ENCODE peak calls at places on chromosomes 11 and 22, in five cellular contexts. H is stimulated activated naive CD8-positive, alpha-beta T cell treated with anti-CD3 and anti-CD28 coated beads, Interleukin-15, amount 100 ng/mL, for 72 hours; V is stimulated activated CD4-positive, alpha-beta T cell treated with anti-CD3 and anti-CD28 coated beads, Interleukin-1b, Interleukin-23, amount 100 ng/mL, for 24 hours; O is CD8-positive, alpha-beta memory T cell; U is choroid plexus epithelial cell. Q is an unnamed sample.

GRCh38 chr11:68259122-68259959 is 12.4 kb downstream of the C11orf24 start:
- DNase-seq in H (no peak), V (no peak), U (no peak), O (no peak), Q (no peak)

GRCh38 chr22:30325065-30325720 is 1.5 kb downstream of the TBC1D10A start:
- DNase-seq in V (no peak), U (peak), O (no peak), H (no peak), Q (no peak)

GRCh38 chr11:95883381-95883780 is 40.5 kb downstream of the MTMR2 start:
- DNase-seq in O (no peak), V (no peak), U (no peak), H (no peak), Q (no peak)

GRCh38 chr11:69172674-69173073 is 16.9 kb downstream of the SMIM38 start:
- DNase-seq in U (peak), O (no peak), H (no peak), V (no peak), Q (no peak)

GRCh38 chr22:20793386-20794131 is 19.6 kb downstream of the SERPIND1 start:
- DNase-seq in U (no peak), V (no peak), O (no peak), H (no peak), Q (no peak)

GRCh38 chr11:121368504-121368903 is 75.9 kb downstream of the SC5D start:
- DNase-seq in V (no peak), O (no peak), U (no peak), H (no peak), Q (no peak)

GRCh38 chr11:29435421-29435820 is 581.4 kb downstream of the KCNA4 start:
- DNase-seq in V (no peak), O (no peak), H (no peak), U (peak), Q (no peak)

GRCh38 chr22:38401336-38402084 is 53.5 kb downstream of the KCNJ4 start:
- DNase-seq in H (no peak), O (no peak), V (no peak), U (no peak), Q (no peak)

GRCh38 chr11:129090056-129090455 is 102.1 kb downstream of the ARHGAP32 start:
- DNase-seq in O (no peak), H (no peak), U (peak), V (no peak), Q (no peak)

GRCh38 chr11:13073119-13073981 is 64.2 kb downstream of the RASSF10 start:
- DNase-seq in U (peak), H (no peak), V (no peak), O (no peak), Q (no peak)

GRCh38 chr11:125182522-125182921 is 18.0 kb downstream of the PKNOX2 start:
- DNase-seq in U (no peak), V (no peak), O (no peak), H (no peak), Q (no peak)

GRCh38 chr22:50523806-50524663 is 1.4 kb downstream of the SCO2 start:
- DNase-seq in U (no peak), V (no peak), O (no peak), H (no peak), Q (no peak)

GRCh38 chr11:19091366-19091765 is 25.6 kb upstream of the ZDHHC13 start:
- DNase-seq in H (no peak), O (no peak), V (no peak), U (no peak), Q (no peak)

GRCh38 chr11:86869966-86870570 is 69.7 kb downstream of the PRSS23 start:
- DNase-seq in H (peak), O (peak), U (peak), V (peak), Q (no peak)

GRCh38 chr22:49483946-49484345 is 343.7 kb downstream of the BRD1 start:
- DNase-seq in O (no peak), H (no peak), U (no peak), V (no peak), Q (no peak)

GRCh38 chr22:46931881-46932280 is 169.4 kb downstream of the TBC1D22A start:
- DNase-seq in V (no peak), H (no peak), O (no peak), U (peak), Q (no peak)

GRCh38 chr11:44766972-44767278 is 40.2 kb downstream of the TSPAN18 start:
- DNase-seq in V (no peak), U (peak), O (no peak), H (no peak), Q (no peak)

GRCh38 chr11:76640540-76640939 is 30.0 kb downstream of the LRRC32 start:
- DNase-seq in V (no peak), O (no peak), H (no peak), U (no peak), Q (no peak)

GRCh38 chr22:46067159-46068111 is 82.9 kb upstream of the PPARA start:
- DNase-seq in O (no peak), H (no peak), V (no peak), U (no peak), Q (no peak)

GRCh38 chr22:37309221-37310074 is 27.1 kb downstream of the CYTH4 start:
- DNase-seq in O (peak), V (no peak), U (peak), H (peak), Q (peak)

GRCh38 chr22:42670921-42671709 is 21.9 kb upstream of the CYB5R3 start:
- DNase-seq in V (no peak), O (no peak), U (peak), H (no peak), Q (no peak)

GRCh38 chr22:41621911-41622179 is 750 bp downstream of the XRCC6 start:
- DNase-seq in O (no peak), H (no peak), V (no peak), U (no peak), Q (no peak)

GRCh38 chr22:41003041-41003440 is 51.9 kb downstream of the RBX1 start:
- DNase-seq in O (no peak), U (no peak), H (no peak), V (no peak), Q (no peak)

GRCh38 chr11:122271167-122271566 is 155.2 kb upstream of the BLID start:
- DNase-seq in H (no peak), U (no peak), O (no peak), V (no peak), Q (no peak)

GRCh38 chr11:6604081-6604626 is 580 bp downstream of the ILK start:
- DNase-seq in U (peak), O (peak), H (peak), V (no peak), Q (peak)

GRCh38 chr11:14625804-14626203 is 17.8 kb upstream of the PDE3B start:
- DNase-seq in U (no peak), V (no peak), H (no peak), O (no peak), Q (no peak)

GRCh38 chr11:77067776-77068460 is 1.1 kb downstream of the CAPN5 start:
- DNase-seq in V (no peak), H (no peak), U (no peak), O (no peak), Q (no peak)